ENCODE peak calls at places on chromosomes 4 and X, in five cellular contexts. One of them, this sample, is unnamed.

GRCh38 chrX:114611018-114611619 is 27.2 kb downstream of the HTR2C start:
- DNase-seq in ovary: peak; percentile 24
- DNase-seq in upper lobe of right lung: no peak
- DNase-seq in psoas muscle: no peak
- DNase-seq in tibial nerve: peak; percentile 18
- DNase-seq in this sample: peak; percentile 28

GRCh38 chr4:185682236-185682635 is 129.8 kb downstream of the SORBS2 start:
- DNase-seq in ovary: no peak
- DNase-seq in upper lobe of right lung: no peak
- DNase-seq in psoas muscle: no peak
- DNase-seq in tibial nerve: no peak
- DNase-seq in this sample: no peak

GRCh38 chr4:48375651-48376291 is 34.4 kb downstream of the SLAIN2 start:
- DNase-seq in ovary: no peak
- DNase-seq in upper lobe of right lung: no peak
- DNase-seq in psoas muscle: no peak
- DNase-seq in tibial nerve: no peak
- DNase-seq in this sample: peak; percentile 12

GRCh38 chrX:17459008-17459407 is 84.0 kb downstream of the NHS start:
- DNase-seq in ovary: peak; percentile 36
- DNase-seq in upper lobe of right lung: no peak
- DNase-seq in psoas muscle: peak; percentile 25
- DNase-seq in tibial nerve: peak; percentile 35
- DNase-seq in this sample: no peak

GRCh38 chr4:27089186-27089585 is 228.5 kb downstream of the STIM2 start:
- DNase-seq in ovary: no peak
- DNase-seq in upper lobe of right lung: no peak
- DNase-seq in psoas muscle: no peak
- DNase-seq in tibial nerve: no peak
- DNase-seq in this sample: no peak

GRCh38 chr4:184364100-184364921 is 110.0 kb downstream of the IRF2 start:
- DNase-seq in ovary: no peak
- DNase-seq in upper lobe of right lung: no peak
- DNase-seq in psoas muscle: no peak
- DNase-seq in tibial nerve: no peak
- DNase-seq in this sample: no peak

GRCh38 chr4:85780664-85781063 is 305.7 kb downstream of the ARHGAP24 start:
- DNase-seq in ovary: no peak
- DNase-seq in upper lobe of right lung: no peak
- DNase-seq in psoas muscle: no peak
- DNase-seq in tibial nerve: no peak
- DNase-seq in this sample: no peak

GRCh38 chr4:4867745-4868505 is 8.5 kb downstream of the MSX1 start:
- DNase-seq in ovary: no peak
- DNase-seq in upper lobe of right lung: peak; percentile 10
- DNase-seq in psoas muscle: no peak
- DNase-seq in tibial nerve: no peak
- DNase-seq in this sample: no peak

GRCh38 chr4:19776929-19777328 is 474.8 kb upstream of the SLIT2 start:
- DNase-seq in ovary: no peak
- DNase-seq in upper lobe of right lung: no peak
- DNase-seq in psoas muscle: no peak
- DNase-seq in tibial nerve: no peak
- DNase-seq in this sample: peak; percentile 2

GRCh38 chr4:6198768-6199343 is 1.5 kb downstream of the JAKMIP1 start:
- DNase-seq in ovary: no peak
- DNase-seq in upper lobe of right lung: no peak
- DNase-seq in psoas muscle: no peak
- DNase-seq in tibial nerve: no peak
- DNase-seq in this sample: no peak

GRCh38 chrX:13376857-13377441 is 57.1 kb upstream of the ATXN3L start:
- DNase-seq in ovary: no peak
- DNase-seq in upper lobe of right lung: no peak
- DNase-seq in psoas muscle: no peak
- DNase-seq in tibial nerve: peak; percentile 24
- DNase-seq in this sample: no peak

GRCh38 chr4:656651-657337 is 17.3 kb downstream of the ATP5ME start:
- DNase-seq in ovary: no peak
- DNase-seq in upper lobe of right lung: no peak
- DNase-seq in psoas muscle: no peak
- DNase-seq in tibial nerve: no peak
- DNase-seq in this sample: no peak

GRCh38 chr4:74258949-74259348 is 49.3 kb upstream of the EPGN start:
- DNase-seq in ovary: no peak
- DNase-seq in upper lobe of right lung: no peak
- DNase-seq in psoas muscle: no peak
- DNase-seq in tibial nerve: peak; percentile 35
- DNase-seq in this sample: no peak

GRCh38 chrX:132834741-132835140 is 123.7 kb downstream of the HS6ST2 start:
- DNase-seq in ovary: no peak
- DNase-seq in upper lobe of right lung: no peak
- DNase-seq in psoas muscle: no peak
- DNase-seq in tibial nerve: no peak
- DNase-seq in this sample: no peak

GRCh38 chr4:110512901-110513300 is 36.9 kb downstream of the ENPEP start:
- DNase-seq in ovary: no peak
- DNase-seq in upper lobe of right lung: no peak
- DNase-seq in psoas muscle: no peak
- DNase-seq in tibial nerve: no peak
- DNase-seq in this sample: no peak

GRCh38 chr4:186095406-186095805 is 9.1 kb upstream of the FAM149A start:
- DNase-seq in ovary: no peak
- DNase-seq in upper lobe of right lung: no peak
- DNase-seq in psoas muscle: no peak
- DNase-seq in tibial nerve: no peak
- DNase-seq in this sample: no peak

GRCh38 chrX:115337735-115338134 is 48.2 kb downstream of the LUZP4 start:
- DNase-seq in ovary: peak; percentile 50
- DNase-seq in upper lobe of right lung: no peak
- DNase-seq in psoas muscle: no peak
- DNase-seq in tibial nerve: no peak
- DNase-seq in this sample: no peak

GRCh38 chr4:176668324-176668723 is 124.4 kb downstream of the VEGFC start:
- DNase-seq in ovary: no peak
- DNase-seq in upper lobe of right lung: no peak
- DNase-seq in psoas muscle: no peak
- DNase-seq in tibial nerve: no peak
- DNase-seq in this sample: no peak

GRCh38 chr4:81052119-81053068 is 21.9 kb downstream of the BMP3 start:
- DNase-seq in ovary: peak; percentile 71
- DNase-seq in upper lobe of right lung: peak; percentile 66
- DNase-seq in psoas muscle: peak; percentile 33
- DNase-seq in tibial nerve: peak; percentile 79
- DNase-seq in this sample: no peak

GRCh38 chr4:71355971-71356370 is 17.2 kb downstream of the SLC4A4 start:
- DNase-seq in ovary: no peak
- DNase-seq in upper lobe of right lung: no peak
- DNase-seq in psoas muscle: no peak
- DNase-seq in tibial nerve: no peak
- DNase-seq in this sample: no peak

GRCh38 chr4:10121568-10122097 is 5.0 kb upstream of the WDR1 start:
- DNase-seq in ovary: no peak
- DNase-seq in upper lobe of right lung: no peak
- DNase-seq in psoas muscle: no peak
- DNase-seq in tibial nerve: no peak
- DNase-seq in this sample: no peak

GRCh38 chr4:56684320-56684719 is 3.2 kb upstream of the HOPX start:
- DNase-seq in ovary: no peak
- DNase-seq in upper lobe of right lung: no peak
- DNase-seq in psoas muscle: no peak
- DNase-seq in tibial nerve: no peak
- DNase-seq in this sample: no peak

GRCh38 chr4:118942465-118942864 is 53.8 kb downstream of the SYNPO2 start:
- DNase-seq in ovary: no peak
- DNase-seq in upper lobe of right lung: no peak
- DNase-seq in psoas muscle: peak; percentile 28
- DNase-seq in tibial nerve: no peak
- DNase-seq in this sample: no peak

GRCh38 chr4:112664611-112665010 is 27.7 kb downstream of the LARP7 start:
- DNase-seq in ovary: no peak
- DNase-seq in upper lobe of right lung: no peak
- DNase-seq in psoas muscle: no peak
- DNase-seq in tibial nerve: no peak
- DNase-seq in this sample: no peak

GRCh38 chrX:41276661-41277506 is 57.1 kb upstream of the DDX3X start:
- DNase-seq in ovary: no peak
- DNase-seq in upper lobe of right lung: no peak
- DNase-seq in psoas muscle: no peak
- DNase-seq in tibial nerve: no peak
- DNase-seq in this sample: no peak

GRCh38 chrX:2264179-2265030 is 236.4 kb downstream of the DHRSX start:
- DNase-seq in ovary: no peak
- DNase-seq in upper lobe of right lung: no peak
- DNase-seq in psoas muscle: no peak
- DNase-seq in tibial nerve: no peak
- DNase-seq in this sample: no peak

GRCh38 chr4:141002323-141002805 is 130.9 kb downstream of the RNF150 start:
- DNase-seq in ovary: no peak
- DNase-seq in upper lobe of right lung: no peak
- DNase-seq in psoas muscle: no peak
- DNase-seq in tibial nerve: no peak
- DNase-seq in this sample: no peak

GRCh38 chrX:135484636-135485289 is 35.7 kb upstream of the INTS6L start:
- DNase-seq in ovary: no peak
- DNase-seq in upper lobe of right lung: no peak
- DNase-seq in psoas muscle: no peak
- DNase-seq in tibial nerve: peak; percentile 5
- DNase-seq in this sample: peak; percentile 32

GRCh38 chr4:54840992-54841768 is 183.4 kb downstream of the KIT start:
- DNase-seq in ovary: no peak
- DNase-seq in upper lobe of right lung: no peak
- DNase-seq in psoas muscle: no peak
- DNase-seq in tibial nerve: no peak
- DNase-seq in this sample: no peak

GRCh38 chr4:54843946-54844345 is 186.2 kb downstream of the KIT start:
- DNase-seq in ovary: no peak
- DNase-seq in upper lobe of right lung: no peak
- DNase-seq in psoas muscle: no peak
- DNase-seq in tibial nerve: no peak
- DNase-seq in this sample: no peak

GRCh38 chr4:54842226-54843055 is 184.7 kb downstream of the KIT start:
- DNase-seq in ovary: no peak
- DNase-seq in upper lobe of right lung: no peak
- DNase-seq in psoas muscle: no peak
- DNase-seq in tibial nerve: no peak
- DNase-seq in this sample: no peak

GRCh38 chr4:54844911-54845310 is 187.2 kb downstream of the KIT start:
- DNase-seq in ovary: no peak
- DNase-seq in upper lobe of right lung: no peak
- DNase-seq in psoas muscle: no peak
- DNase-seq in tibial nerve: no peak
- DNase-seq in this sample: no peak

GRCh38 chr4:54843106-54843505 is 185.3 kb downstream of the KIT start:
- DNase-seq in ovary: no peak
- DNase-seq in upper lobe of right lung: no peak
- DNase-seq in psoas muscle: no peak
- DNase-seq in tibial nerve: no peak
- DNase-seq in this sample: no peak
- H3K27ac ChIP-seq in ovary: no peak overlapping the region
- H3K27ac ChIP-seq in upper lobe of right lung: no peak overlapping the region
- H3K27ac ChIP-seq in psoas muscle: no peak overlapping the region
- H3K27ac ChIP-seq in tibial nerve: no peak overlapping the region
- H3K27ac ChIP-seq in this sample: no peak overlapping the region

GRCh38 chr4:153529646-153530045 is 63.5 kb downstream of the TMEM131L start:
- DNase-seq in ovary: no peak
- DNase-seq in upper lobe of right lung: no peak
- DNase-seq in psoas muscle: no peak
- DNase-seq in tibial nerve: no peak
- DNase-seq in this sample: no peak

GRCh38 chr4:153532636-153533035 is 66.5 kb downstream of the TMEM131L start:
- DNase-seq in ovary: no peak
- DNase-seq in upper lobe of right lung: no peak
- DNase-seq in psoas muscle: no peak
- DNase-seq in tibial nerve: no peak
- DNase-seq in this sample: no peak

GRCh38 chr4:153530284-153530995 is 64.3 kb downstream of the TMEM131L start:
- DNase-seq in ovary: no peak
- DNase-seq in upper lobe of right lung: no peak
- DNase-seq in psoas muscle: no peak
- DNase-seq in tibial nerve: no peak
- DNase-seq in this sample: no peak

GRCh38 chr4:153532227-153532626 is 66.1 kb downstream of the TMEM131L start:
- DNase-seq in ovary: no peak
- DNase-seq in upper lobe of right lung: no peak
- DNase-seq in psoas muscle: no peak
- DNase-seq in tibial nerve: no peak
- DNase-seq in this sample: no peak

DNA sequence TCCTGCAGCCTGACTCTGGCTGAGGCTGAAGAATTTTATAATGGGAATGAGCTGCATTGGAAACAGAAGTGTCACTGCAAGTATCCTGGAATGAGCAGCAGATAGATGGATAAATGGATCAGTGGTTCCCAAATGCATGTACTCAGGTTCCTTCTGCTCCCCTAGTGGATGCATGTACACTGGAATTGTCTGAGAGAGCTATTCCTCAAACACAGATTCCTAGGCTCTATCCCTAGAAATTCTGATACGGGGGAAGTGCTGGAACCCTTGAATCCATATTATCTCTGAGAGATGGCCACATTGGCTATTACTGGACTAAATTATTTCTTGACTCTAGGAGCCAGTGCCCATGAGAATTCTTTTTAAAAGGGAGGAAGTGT is 64.8 kb downstream of the TMEM131L start:
- DNase-seq in ovary: no peak
- DNase-seq in upper lobe of right lung: no peak
- DNase-seq in psoas muscle: no peak
- DNase-seq in tibial nerve: no peak
- DNase-seq in this sample: no peak
- H3K4me1 ChIP-seq in ovary: peaks cover 4% of the 10 kb centered on the region
- H3K4me1 ChIP-seq in upper lobe of right lung: peaks cover 37% of the 10 kb centered on the region
- H3K4me1 ChIP-seq in psoas muscle: peaks cover 70% of the 10 kb centered on the region
- H3K4me1 ChIP-seq in tibial nerve: peaks cover 37% of the 10 kb centered on the region
- H3K4me1 ChIP-seq in this sample: no peaks in the 10 kb centered on the region

GRCh38 chrX:109049416-109049815 is 313.1 kb upstream of the IRS4 start:
- DNase-seq in ovary: no peak
- DNase-seq in upper lobe of right lung: no peak
- DNase-seq in psoas muscle: no peak
- DNase-seq in tibial nerve: no peak
- DNase-seq in this sample: no peak

DNA sequence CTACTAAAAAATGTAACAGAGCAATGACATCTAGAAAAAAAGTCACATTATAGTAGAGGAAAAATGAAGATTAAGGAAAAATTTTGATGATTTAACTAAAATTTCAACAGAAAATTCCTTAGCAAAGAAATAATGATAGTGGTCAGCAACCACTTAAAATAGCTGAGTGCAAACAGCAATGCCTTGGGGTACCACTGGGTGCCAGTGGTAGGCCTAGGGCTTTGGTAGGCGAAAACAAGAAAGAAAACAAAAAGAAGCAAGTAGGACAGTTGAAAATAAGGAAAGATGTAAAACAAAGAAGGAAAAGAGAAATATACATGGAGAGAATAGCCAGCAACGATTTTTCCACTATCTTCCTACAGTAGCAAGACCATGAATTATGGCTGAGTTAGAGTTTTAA is 313.5 kb upstream of the IRS4 start:
- DNase-seq in ovary: no peak
- DNase-seq in upper lobe of right lung: no peak
- DNase-seq in psoas muscle: no peak
- DNase-seq in tibial nerve: no peak
- DNase-seq in this sample: no peak
- TF ChIP-seq CTCF in ovary: no peak
- TF ChIP-seq CTCF in upper lobe of right lung: no peak
- TF ChIP-seq CTCF in psoas muscle: no peak
- TF ChIP-seq CTCF in tibial nerve: no peak
- TF ChIP-seq CTCF in this sample: no peak

GRCh38 chrX:72713130-72713529 is 976 bp downstream of the PHKA1 start:
- DNase-seq in ovary: no peak
- DNase-seq in upper lobe of right lung: no peak
- DNase-seq in psoas muscle: no peak
- DNase-seq in tibial nerve: no peak
- DNase-seq in this sample: no peak
- H3K27ac ChIP-seq in ovary: peak overlapping the region; percentile 95
- H3K27ac ChIP-seq in upper lobe of right lung: no peak overlapping the region
- H3K27ac ChIP-seq in psoas muscle: peak overlapping the region; percentile 76
- H3K27ac ChIP-seq in tibial nerve: no peak overlapping the region
- H3K27ac ChIP-seq in this sample: peak overlapping the region; percentile 66

This sample was measured in Panc1.